ENCODE peak calls at places on chromosomes 6 and 20, in ten cellular contexts. L is sigmoid colon, I is breast epithelium, W is tibial nerve, H is heart left ventricle, M is pancreas, P is H1, C is lower lobe of right lung, J is vagina, D is GM23338. E is an unnamed sample.

GRCh38 chr20:44644384-44645131 is 6.9 kb downstream of the ADA start:
- DNase-seq in P (no peak), W (no peak), L (no peak), H (no peak), J (no peak), C (no peak), I (no peak), D (no peak), M (no peak), E (no peak)

GRCh38 chr6:13943943-13944342 is 19.2 kb downstream of the RNF182 start:
- DNase-seq in H (no peak), M (no peak), P (no peak), L (no peak), C (no peak), I (no peak), D (peak; percentile 42), W (no peak), J (no peak), E (no peak)

GRCh38 chr6:4348462-4349112 is 213.2 kb upstream of the ECI2 start:
- DNase-seq in W (no peak), J (no peak), I (no peak), M (no peak), P (no peak), L (peak; percentile 88), C (no peak), D (no peak), H (no peak), E (no peak)

GRCh38 chr6:106525111-106525884 is 104.0 kb downstream of the RTN4IP1 start:
- DNase-seq in M (no peak), J (no peak), I (no peak), D (no peak), W (no peak), C (no peak), P (no peak), H (no peak), L (no peak), E (no peak)

GRCh38 chr6:28940294-28940858 is 16.6 kb upstream of the TRIM27 start:
- DNase-seq in M (no peak), J (no peak), P (peak; percentile 76), L (peak; percentile 71), H (peak; percentile 36), C (no peak), W (peak; percentile 54), I (peak; percentile 73), D (peak; percentile 80), E (peak; percentile 64)

GRCh38 chr6:56891754-56892153 is 63.2 kb upstream of the BEND6 start:
- DNase-seq in I (no peak), M (no peak), C (no peak), W (no peak), H (no peak), L (no peak), D (peak; percentile 26), P (no peak), J (no peak), E (no peak)

GRCh38 chr20:33343521-33343920 is 57.8 kb downstream of the CDK5RAP1 start:
- DNase-seq in I (no peak), L (no peak), W (no peak), J (no peak), M (no peak), H (no peak), C (no peak), P (no peak), D (no peak), E (no peak)

GRCh38 chr20:5735845-5736530 is 14.2 kb upstream of the SHLD1 start:
- DNase-seq in L (no peak), I (no peak), W (no peak), J (no peak), M (no peak), C (no peak), D (no peak), H (no peak), P (no peak), E (peak; percentile 44)

GRCh38 chr20:3473944-3474343 is 3.1 kb downstream of the ATRN start:
- DNase-seq in D (no peak), W (no peak), L (no peak), J (no peak), C (no peak), P (peak; percentile 26), H (no peak), I (no peak), M (no peak), E (no peak)

GRCh38 chr6:112203577-112204349 is 50.6 kb downstream of the LAMA4 start:
- DNase-seq in W (no peak), I (no peak), L (no peak), H (no peak), C (no peak), P (no peak), M (no peak), J (no peak), D (no peak), E (peak; percentile 65)

GRCh38 chr20:45816951-45817651 is 4.7 kb downstream of the UBE2C start:
- DNase-seq in P (no peak), W (no peak), M (no peak), D (no peak), J (no peak), C (no peak), I (no peak), H (no peak), L (no peak), E (no peak)

GRCh38 chr20:22700387-22700786 is 116.0 kb upstream of the FOXA2 start:
- DNase-seq in L (no peak), C (no peak), H (no peak), I (peak; percentile 24), M (no peak), J (no peak), D (no peak), P (no peak), W (no peak), E (peak; percentile 86)

GRCh38 chr20:24478584-24478983 is 9.2 kb downstream of the SYNDIG1 start:
- DNase-seq in L (peak; percentile 7), C (no peak), W (no peak), P (no peak), H (no peak), D (peak; percentile 42), J (no peak), I (no peak), M (no peak), E (no peak)

DNA sequence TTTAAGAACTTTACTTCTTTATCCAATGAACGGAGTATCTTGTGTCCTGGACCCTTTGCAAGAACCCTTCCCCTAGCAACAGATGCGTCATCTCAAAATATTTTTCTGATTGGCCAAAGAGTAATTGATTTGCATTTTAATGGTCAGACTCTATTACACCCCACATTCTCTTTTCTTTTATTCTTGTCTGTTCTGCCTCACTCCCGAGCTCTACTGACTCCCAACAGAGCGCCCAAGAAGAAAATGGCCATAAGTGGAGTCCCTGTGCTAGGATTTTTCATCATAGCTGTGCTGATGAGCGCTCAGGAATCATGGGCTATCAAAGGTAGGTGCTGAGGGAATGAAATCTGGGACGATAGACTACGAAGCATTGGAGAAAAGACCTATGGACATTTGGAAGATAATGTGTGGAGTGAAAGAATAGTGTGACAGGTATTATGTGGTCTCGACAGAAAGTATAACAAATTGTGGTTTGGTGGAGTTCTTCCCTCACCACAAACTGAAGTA is at the start of gene HLA-DRA:
- DNase-seq in D (peak; percentile 90), I (no peak), M (no peak), C (no peak), H (no peak), W (peak; percentile 64), L (no peak), J (no peak), P (peak; percentile 51), E (peak; percentile 70)
- H3K27me3 ChIP-seq in D (no peaks in the 10 kb centered on the region), I (no peaks in the 10 kb centered on the region), M (no peaks in the 10 kb centered on the region), C (no peaks in the 10 kb centered on the region), H (no peaks in the 10 kb centered on the region), W (no peaks in the 10 kb centered on the region), L (no peaks in the 10 kb centered on the region), J (no peaks in the 10 kb centered on the region), P (no peaks in the 10 kb centered on the region), E (peaks cover 3% of the 10 kb centered on the region)

DNA sequence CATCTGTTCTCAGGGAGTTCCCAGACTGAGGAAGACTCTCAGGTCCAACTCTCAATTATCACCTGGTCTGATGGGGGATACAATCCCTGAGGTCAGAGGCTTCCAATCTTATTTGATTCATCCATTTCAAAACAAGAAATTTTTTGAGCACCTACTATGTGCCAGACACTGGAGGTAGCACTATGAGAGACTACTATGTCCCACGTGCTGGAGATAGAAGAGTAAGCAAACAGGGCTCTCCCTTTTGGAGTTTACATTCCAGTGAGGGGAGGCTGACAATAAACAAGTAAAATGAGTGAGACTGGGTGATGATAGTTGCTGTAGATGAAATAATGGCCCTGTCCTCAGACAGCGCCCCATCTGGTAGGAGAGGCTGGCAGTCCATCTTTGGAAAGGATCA is 16.5 kb downstream of the TMEM151B start:
- DNase-seq in I (no peak), H (no peak), D (no peak), M (no peak), C (no peak), L (no peak), W (no peak), P (no peak), J (no peak), E (no peak)
- H3K27me3 ChIP-seq in I (no peaks in the 10 kb centered on the region), H (peaks cover 19% of the 10 kb centered on the region), D (peaks cover 5% of the 10 kb centered on the region), M (no peaks in the 10 kb centered on the region), C (peaks cover 38% of the 10 kb centered on the region), L (peaks cover 56% of the 10 kb centered on the region), W (peaks cover 40% of the 10 kb centered on the region), P (no peaks in the 10 kb centered on the region), J (no peaks in the 10 kb centered on the region), E (peaks cover 88% of the 10 kb centered on the region)

DNA sequence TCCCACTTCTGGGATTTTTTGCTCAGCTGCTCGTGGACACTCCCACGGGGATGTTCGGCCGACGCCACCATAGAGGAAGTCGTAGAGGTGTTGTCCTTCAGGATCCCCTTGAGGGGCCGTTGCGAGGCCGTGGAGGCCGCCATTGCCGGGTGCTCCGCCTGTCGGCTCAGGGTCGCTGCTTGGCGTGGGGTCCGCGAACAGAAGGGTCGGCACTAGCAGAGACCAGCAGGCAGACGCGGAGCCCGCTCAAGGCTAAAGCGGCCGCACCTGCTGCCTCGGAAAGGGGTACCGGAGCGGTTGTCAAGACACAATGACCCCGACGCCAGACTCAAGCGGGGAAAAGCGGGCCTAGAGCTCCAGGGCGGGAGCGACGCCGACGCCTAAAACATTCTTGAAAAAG is 25.7 kb downstream of the PSMB9 start:
- DNase-seq in I (no peak), M (no peak), L (no peak), J (no peak), H (no peak), D (peak; percentile 15), P (no peak), W (no peak), C (no peak), E (no peak)
- H3K27me3 ChIP-seq in I (no peaks in the 10 kb centered on the region), M (no peaks in the 10 kb centered on the region), L (peaks cover 27% of the 10 kb centered on the region), J (no peaks in the 10 kb centered on the region), H (no peaks in the 10 kb centered on the region), D (no peaks in the 10 kb centered on the region), P (no peaks in the 10 kb centered on the region), W (peaks cover 18% of the 10 kb centered on the region), C (no peaks in the 10 kb centered on the region), E (no peaks in the 10 kb centered on the region)

DNA sequence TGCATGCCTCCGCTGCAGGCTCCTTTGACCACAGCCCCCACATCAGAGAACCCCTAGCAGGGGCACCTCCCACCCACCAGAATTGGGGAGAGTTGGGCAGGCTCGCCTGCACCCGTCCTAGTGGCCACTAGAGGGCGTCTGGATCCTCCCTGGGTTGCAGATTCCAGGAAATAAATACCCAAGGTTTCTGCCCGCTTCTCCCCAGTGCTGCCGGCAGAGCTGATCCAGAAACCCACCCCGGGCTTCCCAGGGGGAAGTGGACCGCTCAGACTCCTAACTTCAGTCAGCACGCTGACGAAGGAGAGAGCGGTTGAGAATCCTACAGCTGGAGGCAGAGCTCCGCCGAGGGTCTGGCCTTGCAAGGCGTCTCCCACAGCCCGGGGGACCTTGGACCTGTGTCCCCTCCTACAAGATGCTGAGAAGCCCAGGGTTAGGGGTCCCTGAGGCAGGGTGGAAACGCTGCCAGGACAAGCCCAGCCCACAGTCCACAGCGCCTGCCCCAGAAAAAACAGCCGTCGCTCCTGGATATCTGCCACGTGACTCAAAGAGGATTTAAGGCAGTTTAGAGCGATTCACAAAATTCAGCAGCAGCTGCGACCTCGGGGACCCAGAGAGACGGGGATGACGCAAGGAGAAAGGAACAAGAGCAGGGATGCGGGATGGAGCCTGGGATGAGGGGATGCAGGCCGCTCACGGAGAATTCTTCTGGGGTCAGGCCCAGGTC is 32.6 kb upstream of the PHACTR3 start:
- DNase-seq in L (peak; percentile 80), D (peak; percentile 87), J (no peak), I (no peak), P (peak; percentile 91), M (peak; percentile 62), W (peak; percentile 50), H (peak; percentile 77), C (peak; percentile 70), E (peak; percentile 85)
- H3K27me3 ChIP-seq in L (peaks cover 42% of the 10 kb centered on the region), D (peaks cover 50% of the 10 kb centered on the region), J (no peaks in the 10 kb centered on the region), I (peaks cover 3% of the 10 kb centered on the region), P (peaks cover 4% of the 10 kb centered on the region), M (peaks cover 6% of the 10 kb centered on the region), W (peaks cover 37% of the 10 kb centered on the region), H (no peaks in the 10 kb centered on the region), C (peaks cover 33% of the 10 kb centered on the region), E (peaks cover 77% of the 10 kb centered on the region)